ENCODE peak calls at places on chromosomes 3 and 15, in seven cellular contexts. W, P, J, T, A, X and S are unnamed samples.

GRCh38 chr15:83446904-83447708 is at the start of gene SH3GL3:
- DNase-seq in W (peak; percentile 49), T (peak; percentile 63), X (no peak), J (peak; percentile 63), P (peak; percentile 75), A (peak; percentile 78), S (peak; percentile 38)

GRCh38 chr15:77059761-77060345 is 11.1 kb downstream of the TSPAN3 start:
- DNase-seq in J (no peak), W (no peak), P (no peak), T (no peak), A (no peak), X (no peak), S (no peak)

GRCh38 chr3:119258915-119259314 is 18.2 kb upstream of the B4GALT4 start:
- DNase-seq in P (no peak), X (no peak), A (no peak), T (no peak), W (no peak), J (no peak), S (no peak)

GRCh38 chr15:96322401-96323249 is 7.9 kb upstream of the NR2F2 start:
- DNase-seq in T (no peak), W (no peak), J (peak; percentile 85), A (no peak), X (no peak), P (no peak), S (peak; percentile 19)

GRCh38 chr3:194851254-194851653 is 165.6 kb downstream of the FAM43A start:
- DNase-seq in W (no peak), X (no peak), A (no peak), J (no peak), T (no peak), P (no peak), S (no peak)

GRCh38 chr3:140472621-140473020 is 205.2 kb upstream of the TRIM42 start:
- DNase-seq in A (no peak), X (no peak), P (no peak), T (no peak), J (no peak), W (no peak), S (no peak)

GRCh38 chr3:45269952-45270351 is 43.9 kb upstream of the TMEM158 start:
- DNase-seq in T (no peak), J (no peak), A (no peak), W (no peak), X (no peak), P (no peak), S (no peak)

GRCh38 chr3:16768956-16769355 is 115.8 kb upstream of the PLCL2 start:
- DNase-seq in T (no peak), P (no peak), A (no peak), W (no peak), X (no peak), J (no peak), S (no peak)

GRCh38 chr3:119311191-119311925 is 17.2 kb downstream of the ARHGAP31 start:
- DNase-seq in J (no peak), W (no peak), T (peak; percentile 28), A (no peak), P (no peak), X (no peak), S (no peak)

GRCh38 chr3:140188285-140188684 is 253.3 kb downstream of the CLSTN2 start:
- DNase-seq in A (no peak), P (no peak), W (no peak), T (no peak), X (no peak), J (peak; percentile 33), S (no peak)

GRCh38 chr3:106842151-106842550 is 535.1 kb upstream of the CCDC54 start:
- DNase-seq in P (no peak), W (no peak), A (no peak), J (no peak), T (no peak), X (no peak), S (no peak)

GRCh38 chr15:65326109-65326508 is 21.6 kb downstream of the RNU5B-1 start:
- DNase-seq in W (no peak), P (no peak), J (no peak), T (no peak), X (no peak), A (no peak), S (no peak)

GRCh38 chr3:39234041-39234440 is 41.6 kb upstream of the XIRP1 start:
- DNase-seq in X (no peak), W (no peak), J (no peak), P (no peak), A (no peak), T (no peak), S (no peak)
- H3K4me3 ChIP-seq in X (no peak overlapping the region), W (no peak overlapping the region), J (no peak overlapping the region), P (no peak overlapping the region), A (no peak overlapping the region), T (no peak overlapping the region), S (no peak overlapping the region)

GRCh38 chr3:67641451-67641850 is 13.0 kb downstream of the SUCLG2 start:
- DNase-seq in P (no peak), W (no peak), T (no peak), J (no peak), A (no peak), X (no peak), S (no peak)

GRCh38 chr3:67640023-67640660 is 14.3 kb downstream of the SUCLG2 start:
- DNase-seq in X (no peak), T (no peak), W (no peak), P (no peak), J (no peak), A (no peak), S (no peak)

GRCh38 chr3:67635806-67636205 is 18.6 kb downstream of the SUCLG2 start:
- DNase-seq in A (no peak), W (no peak), T (no peak), P (no peak), J (no peak), X (no peak), S (no peak)

GRCh38 chr3:67635257-67635656 is 19.2 kb downstream of the SUCLG2 start:
- DNase-seq in A (no peak), J (no peak), W (no peak), T (peak; percentile 7), X (no peak), P (no peak), S (no peak)

DNA sequence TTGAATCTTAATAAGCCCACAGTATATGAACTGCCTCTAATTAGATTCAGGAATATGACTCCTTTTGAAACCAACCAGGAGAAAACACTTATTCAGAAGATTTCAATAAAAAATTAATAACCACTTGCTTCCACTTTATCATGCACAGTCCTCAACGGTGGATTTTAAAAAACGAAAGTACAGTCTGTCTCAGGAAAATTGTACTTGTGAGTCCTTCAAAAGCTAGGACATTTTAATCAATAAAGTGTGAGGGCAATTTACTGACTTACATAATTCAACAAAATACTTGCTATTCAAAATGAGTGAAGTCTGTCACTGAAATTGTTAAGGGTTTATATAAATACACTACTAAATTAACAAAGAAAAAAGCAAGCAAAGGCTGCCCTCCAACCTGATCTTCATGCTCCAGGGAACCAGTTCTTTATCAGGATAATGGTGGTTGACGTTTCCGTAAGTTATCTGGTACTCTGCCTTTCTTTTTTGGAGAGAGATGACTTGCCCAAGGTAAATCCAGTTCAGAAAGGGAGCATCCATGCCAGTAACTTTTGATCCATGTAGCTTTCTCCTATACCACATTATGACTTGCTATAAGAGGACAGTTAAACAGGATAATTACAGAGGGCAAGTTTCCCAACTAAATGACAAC is 17.0 kb downstream of the SUCLG2 start:
- DNase-seq in W (no peak), P (no peak), A (no peak), J (no peak), X (no peak), T (no peak), S (no peak)
- TF ChIP-seq EP300 in W (no peak), P (no peak), A (no peak), J (no peak), X (no peak), T (no peak), S (no peak)

DNA sequence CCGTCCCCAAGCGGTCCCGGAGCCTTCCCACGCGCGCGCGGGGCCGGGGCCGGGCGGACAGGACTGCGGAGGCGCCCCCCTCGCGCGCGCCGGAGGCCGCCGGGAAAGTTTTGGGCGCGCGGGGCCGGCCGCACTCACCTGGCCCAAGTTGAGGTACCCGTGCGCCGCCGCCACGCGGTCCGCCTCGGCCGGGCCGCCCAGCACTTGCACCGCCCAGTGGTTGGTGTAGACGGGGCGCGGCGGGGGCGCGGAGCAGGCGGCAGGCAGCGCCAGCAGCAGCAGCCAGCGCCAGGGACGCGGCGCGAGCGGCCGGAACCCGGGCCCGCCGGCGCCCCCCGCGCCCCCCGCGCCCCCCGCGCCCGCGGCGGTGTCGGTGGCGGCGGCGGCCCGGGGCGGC is 273 bp downstream of the PCSK6 start:
- DNase-seq in X (no peak), T (peak; percentile 70), J (no peak), P (peak; percentile 60), W (peak; percentile 60), A (peak; percentile 46), S (no peak)
- H3K4me3 ChIP-seq in X (peak overlapping the region; percentile 62), T (peak overlapping the region; percentile 82), J (peak overlapping the region; percentile 10), P (peak overlapping the region; percentile 46), W (peak overlapping the region; percentile 45), A (peak overlapping the region; percentile 49), S (no peak overlapping the region)

GRCh38 chr15:89143503-89144162 is 55.4 kb downstream of the ABHD2 start:
- DNase-seq in J (no peak), P (no peak), X (no peak), W (no peak), T (no peak), A (no peak), S (no peak)
- TF ChIP-seq EP300 in J (no peak), P (no peak), X (no peak), W (no peak), T (no peak), A (no peak), S (no peak)

DNA sequence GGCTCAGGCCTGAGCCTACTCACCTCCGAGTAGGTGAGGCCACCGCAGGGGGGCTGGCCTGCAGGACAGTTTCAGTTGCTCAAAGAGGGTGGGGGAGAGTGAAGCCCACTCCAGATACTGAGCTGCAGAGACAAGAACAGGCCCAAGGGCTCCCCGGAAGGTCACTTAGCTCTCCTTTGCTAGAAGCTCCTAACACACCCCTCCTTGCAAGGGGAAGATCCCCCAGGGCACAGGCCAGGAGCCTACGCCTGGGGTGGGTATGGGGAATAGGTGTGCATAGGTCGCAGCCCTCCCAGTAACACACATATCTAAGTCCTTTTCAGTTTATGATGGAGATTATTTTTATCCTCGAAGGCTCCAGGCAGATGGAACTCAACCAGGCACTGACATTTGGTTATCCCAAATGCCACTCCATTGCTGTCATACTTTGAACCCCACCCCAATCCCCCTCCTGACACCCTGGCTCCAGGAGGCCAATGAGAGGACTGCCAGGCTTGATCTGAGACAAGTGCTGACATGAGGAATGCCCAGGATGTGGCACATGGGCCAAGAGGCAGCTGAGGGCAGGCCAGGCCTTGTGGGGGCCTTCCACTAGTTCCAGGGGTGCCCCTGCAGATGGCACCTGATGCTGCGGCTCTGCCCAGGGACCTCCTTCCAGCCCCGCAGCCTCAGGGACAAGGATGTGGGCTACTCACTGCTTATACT is 1.1 kb upstream of the MUSTN1 start:
- DNase-seq in W (no peak), A (no peak), P (no peak), X (no peak), J (no peak), T (no peak), S (no peak)
- H3K4me3 ChIP-seq in W (no peak overlapping the region), A (no peak overlapping the region), P (no peak overlapping the region), X (no peak overlapping the region), J (no peak overlapping the region), T (no peak overlapping the region), S (peak overlapping the region; percentile 38)

GRCh38 chr3:61057491-61057890 is 193.8 kb downstream of the FHIT start:
- DNase-seq in W (no peak), J (no peak), T (no peak), X (no peak), P (no peak), A (no peak), S (no peak)
- TF ChIP-seq EP300 in W (no peak), J (no peak), T (no peak), X (no peak), P (no peak), A (no peak), S (no peak)

GRCh38 chr15:63238796-63239195 is 38.6 kb upstream of the APH1B start:
- DNase-seq in P (no peak), W (no peak), X (no peak), J (no peak), A (no peak), T (no peak), S (no peak)
- H3K4me3 ChIP-seq in P (no peak overlapping the region), W (no peak overlapping the region), X (no peak overlapping the region), J (no peak overlapping the region), A (no peak overlapping the region), T (no peak overlapping the region), S (no peak overlapping the region)